ENCODE peak calls at places on chromosomes 11 and 22, in eight cellular contexts. One of them, this sample, is unnamed.

GRCh38 chr11:76795285-76795935 is 12.3 kb downstream of the TSKU start:
- DNase-seq in heart left ventricle: no peak
- DNase-seq in suprapubic skin: peak; percentile 59
- DNase-seq in testis: no peak
- DNase-seq in transverse colon: no peak
- DNase-seq in breast epithelium: peak; percentile 16
- DNase-seq in tibial nerve: no peak
- DNase-seq in esophagus squamous epithelium: no peak
- DNase-seq in this sample: no peak

GRCh38 chr22:40898850-40899357 is 37.0 kb upstream of the DNAJB7 start:
- DNase-seq in heart left ventricle: no peak
- DNase-seq in suprapubic skin: no peak
- DNase-seq in testis: no peak
- DNase-seq in transverse colon: no peak
- DNase-seq in breast epithelium: no peak
- DNase-seq in tibial nerve: no peak
- DNase-seq in esophagus squamous epithelium: no peak
- DNase-seq in this sample: peak; percentile 6

GRCh38 chr11:72706579-72706978 is 32.4 kb upstream of the PDE2A start:
- DNase-seq in heart left ventricle: no peak
- DNase-seq in suprapubic skin: no peak
- DNase-seq in testis: no peak
- DNase-seq in transverse colon: no peak
- DNase-seq in breast epithelium: no peak
- DNase-seq in tibial nerve: no peak
- DNase-seq in esophagus squamous epithelium: no peak
- DNase-seq in this sample: no peak

GRCh38 chr22:35008213-35008612 is 57.7 kb upstream of the ISX start:
- DNase-seq in heart left ventricle: no peak
- DNase-seq in suprapubic skin: no peak
- DNase-seq in testis: no peak
- DNase-seq in transverse colon: no peak
- DNase-seq in breast epithelium: no peak
- DNase-seq in tibial nerve: no peak
- DNase-seq in esophagus squamous epithelium: no peak
- DNase-seq in this sample: no peak

GRCh38 chr11:75558939-75559843 is 2.9 kb upstream of the SERPINH1 start:
- DNase-seq in heart left ventricle: peak; percentile 74
- DNase-seq in suprapubic skin: no peak
- DNase-seq in testis: peak; percentile 67
- DNase-seq in transverse colon: no peak
- DNase-seq in breast epithelium: no peak
- DNase-seq in tibial nerve: no peak
- DNase-seq in esophagus squamous epithelium: no peak
- DNase-seq in this sample: no peak

GRCh38 chr11:128687321-128687720 is 6.6 kb upstream of the FLI1 start:
- DNase-seq in heart left ventricle: peak; percentile 53
- DNase-seq in suprapubic skin: no peak
- DNase-seq in testis: no peak
- DNase-seq in transverse colon: peak; percentile 52
- DNase-seq in breast epithelium: no peak
- DNase-seq in tibial nerve: no peak
- DNase-seq in esophagus squamous epithelium: no peak
- DNase-seq in this sample: no peak

GRCh38 chr11:123197711-123198110 is 2.7 kb upstream of the CLMP start:
- DNase-seq in heart left ventricle: no peak
- DNase-seq in suprapubic skin: no peak
- DNase-seq in testis: no peak
- DNase-seq in transverse colon: no peak
- DNase-seq in breast epithelium: peak; percentile 66
- DNase-seq in tibial nerve: no peak
- DNase-seq in esophagus squamous epithelium: no peak
- DNase-seq in this sample: peak; percentile 43

GRCh38 chr22:39237276-39238123 is 7.3 kb downstream of the PDGFB start:
- DNase-seq in heart left ventricle: no peak
- DNase-seq in suprapubic skin: no peak
- DNase-seq in testis: no peak
- DNase-seq in transverse colon: no peak
- DNase-seq in breast epithelium: no peak
- DNase-seq in tibial nerve: no peak
- DNase-seq in esophagus squamous epithelium: no peak
- DNase-seq in this sample: no peak

GRCh38 chr11:73667906-73668305 is 21.5 kb downstream of the PLEKHB1 start:
- DNase-seq in heart left ventricle: no peak
- DNase-seq in suprapubic skin: no peak
- DNase-seq in testis: no peak
- DNase-seq in transverse colon: no peak
- DNase-seq in breast epithelium: no peak
- DNase-seq in tibial nerve: no peak
- DNase-seq in esophagus squamous epithelium: no peak
- DNase-seq in this sample: no peak

GRCh38 chr11:14380947-14381555 is 22.1 kb upstream of the RRAS2 start:
- DNase-seq in heart left ventricle: peak; percentile 79
- DNase-seq in suprapubic skin: peak; percentile 83
- DNase-seq in testis: peak; percentile 81
- DNase-seq in transverse colon: peak; percentile 72
- DNase-seq in breast epithelium: peak; percentile 55
- DNase-seq in tibial nerve: peak; percentile 54
- DNase-seq in esophagus squamous epithelium: no peak
- DNase-seq in this sample: peak; percentile 67

GRCh38 chr11:75946531-75947530 is 131.8 kb downstream of the UVRAG start:
- DNase-seq in heart left ventricle: no peak
- DNase-seq in suprapubic skin: no peak
- DNase-seq in testis: peak; percentile 71
- DNase-seq in transverse colon: no peak
- DNase-seq in breast epithelium: no peak
- DNase-seq in tibial nerve: no peak
- DNase-seq in esophagus squamous epithelium: no peak
- DNase-seq in this sample: no peak

GRCh38 chr11:42576318-42576717 is 735.5 kb upstream of the API5 start:
- DNase-seq in heart left ventricle: no peak
- DNase-seq in suprapubic skin: no peak
- DNase-seq in testis: no peak
- DNase-seq in transverse colon: no peak
- DNase-seq in breast epithelium: no peak
- DNase-seq in tibial nerve: no peak
- DNase-seq in esophagus squamous epithelium: no peak
- DNase-seq in this sample: no peak

GRCh38 chr22:31662668-31663037 is 638 bp upstream of the PISD start:
- DNase-seq in heart left ventricle: no peak
- DNase-seq in suprapubic skin: no peak
- DNase-seq in testis: no peak
- DNase-seq in transverse colon: no peak
- DNase-seq in breast epithelium: no peak
- DNase-seq in tibial nerve: no peak
- DNase-seq in esophagus squamous epithelium: no peak
- DNase-seq in this sample: no peak

GRCh38 chr11:69468911-69469885 is 12.3 kb upstream of the LINC01488 start:
- DNase-seq in heart left ventricle: no peak
- DNase-seq in suprapubic skin: no peak
- DNase-seq in testis: no peak
- DNase-seq in transverse colon: peak; percentile 47
- DNase-seq in breast epithelium: no peak
- DNase-seq in tibial nerve: no peak
- DNase-seq in esophagus squamous epithelium: no peak
- DNase-seq in this sample: no peak

DNA sequence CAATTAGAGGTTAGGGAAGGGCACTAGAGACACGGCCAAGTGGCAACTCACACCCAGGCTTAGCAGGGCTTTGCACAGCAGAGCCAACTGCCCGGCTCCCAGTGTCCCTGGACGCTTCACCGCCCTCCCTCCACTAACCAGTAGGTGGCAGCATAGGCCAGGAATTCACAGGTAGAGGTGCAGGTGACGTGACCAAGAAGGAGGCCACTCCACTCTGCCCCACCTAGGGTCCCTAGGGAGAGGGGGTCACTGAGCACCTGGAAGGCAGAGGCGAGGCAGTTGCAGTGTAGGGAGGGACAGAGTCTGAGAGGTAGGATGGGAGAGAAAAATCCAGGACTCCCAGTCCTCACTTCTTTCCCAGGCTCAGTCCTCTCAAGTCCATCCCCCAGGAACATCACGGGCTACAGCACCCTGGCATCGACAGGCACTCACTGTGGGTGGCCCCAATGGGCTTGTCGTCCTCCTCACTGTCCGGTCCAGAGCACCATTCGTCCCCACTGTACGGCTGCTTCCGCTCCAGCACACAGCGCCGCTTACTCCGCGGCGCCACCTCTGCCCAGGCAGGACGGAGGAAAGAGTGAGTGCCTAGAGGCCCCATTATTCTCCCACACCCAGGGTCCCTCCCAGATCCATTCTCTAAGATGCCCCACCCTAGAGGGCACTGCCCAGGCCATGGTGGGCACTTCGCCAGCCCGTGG is 18.5 kb downstream of the BCL9L start:
- DNase-seq in heart left ventricle: peak; percentile 83
- DNase-seq in suprapubic skin: peak; percentile 91
- DNase-seq in testis: peak; percentile 91
- DNase-seq in transverse colon: peak; percentile 93
- DNase-seq in breast epithelium: peak; percentile 81
- DNase-seq in tibial nerve: peak; percentile 84
- DNase-seq in esophagus squamous epithelium: no peak
- DNase-seq in this sample: no peak
- TF ChIP-seq POLR2A in heart left ventricle: no peak
- TF ChIP-seq POLR2A in suprapubic skin: no peak
- TF ChIP-seq POLR2A in testis: no peak
- TF ChIP-seq POLR2A in transverse colon: no peak
- TF ChIP-seq POLR2A in breast epithelium: no peak
- TF ChIP-seq POLR2A in tibial nerve: no peak
- TF ChIP-seq POLR2A in esophagus squamous epithelium: no peak
- TF ChIP-seq POLR2A in this sample: no peak

GRCh38 chr11:68213135-68213515 is at the start of gene KMT5B:
- DNase-seq in heart left ventricle: peak; percentile 57
- DNase-seq in suprapubic skin: no peak
- DNase-seq in testis: peak; percentile 56
- DNase-seq in transverse colon: peak; percentile 58
- DNase-seq in breast epithelium: no peak
- DNase-seq in tibial nerve: no peak
- DNase-seq in esophagus squamous epithelium: no peak
- DNase-seq in this sample: no peak

GRCh38 chr11:68214173-68215086 is 1.3 kb upstream of the KMT5B start:
- DNase-seq in heart left ventricle: peak; percentile 45
- DNase-seq in suprapubic skin: peak; percentile 81
- DNase-seq in testis: peak; percentile 37
- DNase-seq in transverse colon: peak; percentile 36
- DNase-seq in breast epithelium: peak; percentile 35
- DNase-seq in tibial nerve: no peak
- DNase-seq in esophagus squamous epithelium: no peak
- DNase-seq in this sample: no peak

GRCh38 chr11:68212421-68213134 is 518 bp downstream of the KMT5B start:
- DNase-seq in heart left ventricle: peak; percentile 81
- DNase-seq in suprapubic skin: peak; percentile 81
- DNase-seq in testis: peak; percentile 72
- DNase-seq in transverse colon: peak; percentile 80
- DNase-seq in breast epithelium: peak; percentile 59
- DNase-seq in tibial nerve: peak; percentile 39
- DNase-seq in esophagus squamous epithelium: no peak
- DNase-seq in this sample: peak; percentile 74

GRCh38 chr11:68215087-68215445 is 2.0 kb upstream of the KMT5B start:
- DNase-seq in heart left ventricle: peak; percentile 41
- DNase-seq in suprapubic skin: no peak
- DNase-seq in testis: no peak
- DNase-seq in transverse colon: no peak
- DNase-seq in breast epithelium: peak; percentile 51
- DNase-seq in tibial nerve: no peak
- DNase-seq in esophagus squamous epithelium: no peak
- DNase-seq in this sample: no peak

GRCh38 chr11:68213555-68214172 is 568 bp upstream of the KMT5B start:
- DNase-seq in heart left ventricle: peak; percentile 92
- DNase-seq in suprapubic skin: peak; percentile 88
- DNase-seq in testis: peak; percentile 94
- DNase-seq in transverse colon: peak; percentile 89
- DNase-seq in breast epithelium: peak; percentile 80
- DNase-seq in tibial nerve: peak; percentile 79
- DNase-seq in esophagus squamous epithelium: peak; percentile 50
- DNase-seq in this sample: peak; percentile 83
- TF ChIP-seq POLR2A in heart left ventricle: peak; percentile 88
- TF ChIP-seq POLR2A in suprapubic skin: peak; percentile 82
- TF ChIP-seq POLR2A in testis: peak; percentile 91
- TF ChIP-seq POLR2A in transverse colon: peak; percentile 98
- TF ChIP-seq POLR2A in breast epithelium: peak; percentile 94
- TF ChIP-seq POLR2A in tibial nerve: peak; percentile 64
- TF ChIP-seq POLR2A in esophagus squamous epithelium: peak; percentile 94
- TF ChIP-seq POLR2A in this sample: peak; percentile 95

DNA sequence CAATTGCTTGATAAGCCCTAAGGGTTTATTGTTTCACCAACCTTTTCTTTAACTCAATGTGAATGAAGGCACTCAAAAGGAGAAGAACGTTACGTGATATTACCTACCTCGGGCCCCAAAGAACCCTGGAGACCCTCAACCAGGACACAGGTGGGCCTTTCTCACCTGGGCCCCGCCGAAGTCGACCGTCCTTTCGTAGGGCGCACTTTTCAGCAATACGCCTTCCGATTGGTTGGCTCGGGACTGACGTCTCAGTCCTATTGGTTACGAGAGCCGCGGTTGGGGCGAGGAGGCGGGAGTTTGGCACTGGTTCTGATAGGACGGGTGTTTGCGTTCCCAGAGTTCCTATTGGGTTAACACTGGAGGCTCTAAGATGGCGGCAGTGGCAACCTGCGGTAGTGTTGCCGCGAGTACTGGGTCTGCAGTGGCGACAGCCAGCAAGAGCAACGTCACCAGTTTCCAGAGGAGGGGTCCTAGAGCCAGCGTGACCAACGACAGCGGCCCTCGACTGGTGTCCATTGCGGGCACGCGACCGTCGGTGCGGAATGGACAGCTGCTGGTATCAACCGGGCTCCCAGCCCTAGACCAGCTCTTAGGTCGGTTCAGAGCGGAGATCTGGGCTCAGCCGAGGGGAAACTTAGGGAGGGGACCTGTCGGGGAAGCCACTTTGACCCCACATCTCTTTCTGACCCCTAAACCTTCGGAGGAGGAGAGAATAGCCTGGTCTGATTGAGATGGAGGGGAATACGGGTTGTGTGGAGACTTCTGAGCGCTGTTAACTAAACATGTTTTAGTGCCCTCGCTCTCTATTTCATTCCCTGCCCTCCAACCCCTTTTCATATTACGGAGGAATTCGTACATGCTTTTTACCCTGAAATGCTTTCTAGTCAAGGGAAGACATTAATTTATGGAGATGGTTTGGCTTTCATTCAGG is at the start of the genes ELP4 and IMMP1L:
- DNase-seq in heart left ventricle: peak; percentile 97
- DNase-seq in suprapubic skin: peak; percentile 98
- DNase-seq in testis: peak; percentile 99
- DNase-seq in transverse colon: peak; percentile 97
- DNase-seq in breast epithelium: peak; percentile 97
- DNase-seq in tibial nerve: peak; percentile 95
- DNase-seq in esophagus squamous epithelium: peak; percentile 71
- DNase-seq in this sample: peak; percentile 84
- TF ChIP-seq POLR2A in heart left ventricle: no peak
- TF ChIP-seq POLR2A in suprapubic skin: peak; percentile 17
- TF ChIP-seq POLR2A in testis: peak; percentile 59
- TF ChIP-seq POLR2A in transverse colon: peak; percentile 62
- TF ChIP-seq POLR2A in breast epithelium: no peak
- TF ChIP-seq POLR2A in tibial nerve: peak; percentile 18
- TF ChIP-seq POLR2A in esophagus squamous epithelium: peak; percentile 66
- TF ChIP-seq POLR2A in this sample: peak; percentile 93

DNA sequence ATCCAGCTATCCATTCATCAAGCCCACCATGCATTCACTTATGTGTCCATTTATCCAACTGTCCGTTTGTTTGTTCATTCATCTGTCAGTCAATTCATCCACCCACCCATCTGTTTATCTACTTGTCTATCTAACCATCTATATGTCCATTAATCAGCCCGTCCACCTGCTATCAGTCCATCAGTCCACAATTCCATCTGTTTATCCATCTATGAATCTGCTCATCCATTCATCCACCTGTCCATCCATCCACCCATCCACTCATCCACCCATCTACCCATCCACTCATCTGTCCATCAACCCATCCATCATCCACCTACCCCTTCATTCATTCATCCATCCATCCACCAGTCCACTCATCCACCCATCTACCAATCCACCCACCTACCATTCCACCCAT is 970 bp upstream of the SPI1 start:
- DNase-seq in heart left ventricle: no peak
- DNase-seq in suprapubic skin: no peak
- DNase-seq in testis: no peak
- DNase-seq in transverse colon: no peak
- DNase-seq in breast epithelium: no peak
- DNase-seq in tibial nerve: no peak
- DNase-seq in esophagus squamous epithelium: no peak
- DNase-seq in this sample: no peak
- TF ChIP-seq POLR2A in heart left ventricle: no peak
- TF ChIP-seq POLR2A in suprapubic skin: no peak
- TF ChIP-seq POLR2A in testis: no peak
- TF ChIP-seq POLR2A in transverse colon: no peak
- TF ChIP-seq POLR2A in breast epithelium: no peak
- TF ChIP-seq POLR2A in tibial nerve: no peak
- TF ChIP-seq POLR2A in esophagus squamous epithelium: no peak
- TF ChIP-seq POLR2A in this sample: no peak